ENCODE peak calls at places on chromosomes 5 and 9, in six cellular contexts. One of them, this sample, is unnamed.
A peak's percentile ranks its signal among the peaks of the same experiment; 100 is the strongest.

GRCh38 chr9:12290166-12290869 is 402.9 kb upstream of the TYRP1 start:
- DNase-seq in fibroblast of lung: no peak
- DNase-seq in HCT116: no peak
- DNase-seq in mucosa of descending colon: no peak
- DNase-seq in heart right ventricle: no peak
- DNase-seq in tibial artery: no peak
- DNase-seq in this sample: no peak

GRCh38 chr5:9046756-9047481 is 499.0 kb downstream of the SEMA5A start:
- DNase-seq in mucosa of descending colon: no peak
- DNase-seq in tibial artery: no peak
- DNase-seq in fibroblast of lung: peak; percentile 71
- DNase-seq in HCT116: no peak
- DNase-seq in heart right ventricle: no peak
- DNase-seq in this sample: no peak

GRCh38 chr9:116147821-116148220 is 5.8 kb upstream of the PAPPA start:
- DNase-seq in mucosa of descending colon: no peak
- DNase-seq in HCT116: no peak
- DNase-seq in tibial artery: no peak
- DNase-seq in fibroblast of lung: no peak
- DNase-seq in heart right ventricle: no peak
- DNase-seq in this sample: no peak

GRCh38 chr9:37309136-37309535 is 113.4 kb upstream of the GRHPR start:
- DNase-seq in tibial artery: no peak
- DNase-seq in heart right ventricle: no peak
- DNase-seq in HCT116: no peak
- DNase-seq in fibroblast of lung: no peak
- DNase-seq in mucosa of descending colon: no peak
- DNase-seq in this sample: peak; percentile 64

GRCh38 chr9:94168203-94169000 is 84.1 kb downstream of the PTPDC1 start:
- DNase-seq in tibial artery: no peak
- DNase-seq in mucosa of descending colon: no peak
- DNase-seq in fibroblast of lung: no peak
- DNase-seq in HCT116: no peak
- DNase-seq in heart right ventricle: no peak
- DNase-seq in this sample: no peak

GRCh38 chr5:75337366-75338021 is 474 bp downstream of the HMGCR start:
- DNase-seq in tibial artery: peak; percentile 68
- DNase-seq in HCT116: no peak
- DNase-seq in heart right ventricle: no peak
- DNase-seq in fibroblast of lung: peak; percentile 11
- DNase-seq in mucosa of descending colon: no peak
- DNase-seq in this sample: no peak

GRCh38 chr5:168830833-168831232 is 251.7 kb upstream of the PANK3 start:
- DNase-seq in heart right ventricle: no peak
- DNase-seq in HCT116: no peak
- DNase-seq in mucosa of descending colon: no peak
- DNase-seq in tibial artery: no peak
- DNase-seq in fibroblast of lung: no peak
- DNase-seq in this sample: no peak

GRCh38 chr9:112604790-112605189 is 113.1 kb downstream of the INIP start:
- DNase-seq in mucosa of descending colon: no peak
- DNase-seq in heart right ventricle: no peak
- DNase-seq in tibial artery: no peak
- DNase-seq in fibroblast of lung: no peak
- DNase-seq in HCT116: no peak
- DNase-seq in this sample: no peak

GRCh38 chr5:136374003-136374402 is 8.7 kb upstream of the TRPC7 start:
- DNase-seq in tibial artery: no peak
- DNase-seq in mucosa of descending colon: no peak
- DNase-seq in fibroblast of lung: no peak
- DNase-seq in heart right ventricle: no peak
- DNase-seq in HCT116: no peak
- DNase-seq in this sample: no peak

GRCh38 chr5:72280655-72281069 is 39.4 kb downstream of the MRPS27 start:
- DNase-seq in tibial artery: no peak
- DNase-seq in fibroblast of lung: peak; percentile 81
- DNase-seq in mucosa of descending colon: no peak
- DNase-seq in heart right ventricle: no peak
- DNase-seq in HCT116: peak; percentile 39
- DNase-seq in this sample: no peak

GRCh38 chr5:77180167-77181081 is 30.1 kb upstream of the PDE8B start:
- DNase-seq in heart right ventricle: peak; percentile 26
- DNase-seq in fibroblast of lung: no peak
- DNase-seq in mucosa of descending colon: peak; percentile 59
- DNase-seq in tibial artery: peak; percentile 87
- DNase-seq in HCT116: no peak
- DNase-seq in this sample: no peak

GRCh38 chr5:169923988-169924387 is 56.3 kb downstream of the INSYN2B start:
- DNase-seq in heart right ventricle: no peak
- DNase-seq in HCT116: no peak
- DNase-seq in fibroblast of lung: no peak
- DNase-seq in mucosa of descending colon: no peak
- DNase-seq in tibial artery: no peak
- DNase-seq in this sample: no peak

DNA sequence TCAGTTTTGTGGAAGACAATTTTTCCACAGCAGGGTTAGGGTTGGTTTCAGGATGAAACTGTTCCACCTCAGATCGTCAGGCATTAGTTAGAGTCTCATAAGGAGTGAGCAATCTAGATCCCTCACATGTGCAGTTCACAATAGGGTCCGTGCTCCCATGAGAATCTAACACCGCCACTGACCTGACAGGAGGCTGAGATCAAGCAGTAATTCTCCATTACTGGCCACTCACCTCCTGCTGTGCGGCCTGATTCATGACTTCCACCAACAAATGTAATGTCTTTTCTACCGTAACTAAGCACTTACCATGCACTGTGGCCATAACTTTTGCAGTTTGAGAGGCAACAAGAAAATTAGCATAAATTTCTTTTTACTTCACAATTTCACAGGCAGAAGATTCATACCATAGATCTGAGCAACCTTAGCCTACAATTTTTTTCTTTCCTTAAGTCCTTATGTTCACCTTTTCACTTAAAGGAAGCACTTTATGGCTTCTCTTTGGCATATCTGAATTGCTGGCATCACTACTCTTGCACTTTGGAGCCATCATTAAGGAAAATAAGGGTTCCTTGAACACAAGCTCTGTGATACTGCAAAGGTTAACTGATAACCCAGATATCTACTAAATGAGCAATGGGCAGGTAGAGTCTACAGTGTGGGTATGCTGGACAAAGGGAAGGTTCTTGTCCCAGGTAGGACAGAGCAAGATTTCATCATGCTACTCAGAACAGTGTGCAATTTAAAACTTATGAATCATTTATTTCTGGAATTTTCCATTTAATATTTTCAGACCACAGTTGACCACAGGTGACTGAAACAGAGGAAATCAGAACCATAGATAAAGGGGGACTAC is 83.0 kb upstream of the IFNK start:
- DNase-seq in fibroblast of lung: no peak
- DNase-seq in heart right ventricle: no peak
- DNase-seq in HCT116: no peak
- DNase-seq in tibial artery: no peak
- DNase-seq in mucosa of descending colon: no peak
- DNase-seq in this sample: no peak
- TF ChIP-seq CTCF in fibroblast of lung: no peak
- TF ChIP-seq CTCF in heart right ventricle: no peak
- TF ChIP-seq CTCF in HCT116: no peak
- TF ChIP-seq CTCF in tibial artery: no peak
- TF ChIP-seq CTCF in mucosa of descending colon: no peak
- TF ChIP-seq CTCF in this sample: no peak

GRCh38 chr9:106883626-106884190 is 20.7 kb downstream of the ZNF462 start:
- DNase-seq in mucosa of descending colon: no peak
- DNase-seq in heart right ventricle: no peak
- DNase-seq in tibial artery: no peak
- DNase-seq in HCT116: no peak
- DNase-seq in fibroblast of lung: peak; percentile 59
- DNase-seq in this sample: no peak
- H3K36me3 ChIP-seq in mucosa of descending colon: no peaks in the 10 kb centered on the region
- H3K36me3 ChIP-seq in heart right ventricle: no peaks in the 10 kb centered on the region
- H3K36me3 ChIP-seq in tibial artery: no peaks in the 10 kb centered on the region
- H3K36me3 ChIP-seq in HCT116: no peaks in the 10 kb centered on the region
- H3K36me3 ChIP-seq in fibroblast of lung: no peaks in the 10 kb centered on the region
- H3K36me3 ChIP-seq in this sample: no peaks in the 10 kb centered on the region

DNA sequence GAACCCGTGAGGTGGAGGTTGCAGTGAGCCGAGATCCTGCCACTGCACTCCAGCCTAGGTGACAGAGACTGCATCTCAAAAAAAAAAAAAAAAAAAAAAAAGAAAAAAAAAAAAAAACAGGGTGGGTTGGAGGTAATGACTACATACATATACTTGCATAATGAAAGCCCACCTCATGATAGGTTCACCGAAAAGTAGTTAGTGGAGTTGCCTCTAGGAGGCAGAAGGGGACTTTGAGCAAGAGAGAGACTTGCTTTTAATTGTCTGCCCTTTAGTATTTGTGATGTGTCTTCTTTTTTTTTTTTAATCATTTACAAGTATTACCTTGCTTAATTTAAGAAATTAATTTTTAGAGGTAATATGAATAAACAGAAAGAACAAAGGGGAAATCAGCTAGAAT is 99.8 kb downstream of the PPARGC1B start:
- DNase-seq in tibial artery: no peak
- DNase-seq in HCT116: no peak
- DNase-seq in fibroblast of lung: no peak
- DNase-seq in mucosa of descending colon: no peak
- DNase-seq in heart right ventricle: no peak
- DNase-seq in this sample: no peak
- TF ChIP-seq CTCF in tibial artery: no peak
- TF ChIP-seq CTCF in HCT116: peak; percentile 21
- TF ChIP-seq CTCF in fibroblast of lung: no peak
- TF ChIP-seq CTCF in mucosa of descending colon: no peak
- TF ChIP-seq CTCF in heart right ventricle: no peak
- TF ChIP-seq CTCF in this sample: peak; percentile 9

DNA sequence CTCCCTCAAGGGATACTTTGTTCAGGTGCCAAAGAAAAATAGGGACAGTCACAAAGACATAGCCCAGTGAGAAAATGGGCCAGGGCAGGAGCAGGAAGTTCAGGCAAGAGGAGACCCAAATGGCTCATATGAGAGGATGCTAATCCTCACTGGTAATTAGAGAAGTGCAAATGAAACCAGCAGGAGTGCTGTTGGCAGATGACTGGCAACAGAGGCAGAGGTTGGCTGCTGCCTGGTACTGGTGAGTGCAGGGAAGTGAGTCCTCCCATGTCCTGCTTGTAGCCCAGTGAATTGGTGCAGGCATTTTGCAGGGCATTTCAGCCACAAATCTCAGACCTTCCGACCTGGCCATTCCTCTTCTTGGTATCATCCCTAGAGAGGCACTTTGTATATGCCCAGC is 23.5 kb downstream of the ODF2 start:
- DNase-seq in HCT116: no peak
- DNase-seq in fibroblast of lung: no peak
- DNase-seq in mucosa of descending colon: no peak
- DNase-seq in heart right ventricle: no peak
- DNase-seq in tibial artery: no peak
- DNase-seq in this sample: no peak
- H3K36me3 ChIP-seq in HCT116: peaks cover 34% of the 10 kb centered on the region
- H3K36me3 ChIP-seq in fibroblast of lung: peaks cover 2% of the 10 kb centered on the region
- H3K36me3 ChIP-seq in mucosa of descending colon: no peaks in the 10 kb centered on the region
- H3K36me3 ChIP-seq in heart right ventricle: peaks cover 21% of the 10 kb centered on the region
- H3K36me3 ChIP-seq in tibial artery: peaks cover 98% of the 10 kb centered on the region
- H3K36me3 ChIP-seq in this sample: no peaks in the 10 kb centered on the region

DNA sequence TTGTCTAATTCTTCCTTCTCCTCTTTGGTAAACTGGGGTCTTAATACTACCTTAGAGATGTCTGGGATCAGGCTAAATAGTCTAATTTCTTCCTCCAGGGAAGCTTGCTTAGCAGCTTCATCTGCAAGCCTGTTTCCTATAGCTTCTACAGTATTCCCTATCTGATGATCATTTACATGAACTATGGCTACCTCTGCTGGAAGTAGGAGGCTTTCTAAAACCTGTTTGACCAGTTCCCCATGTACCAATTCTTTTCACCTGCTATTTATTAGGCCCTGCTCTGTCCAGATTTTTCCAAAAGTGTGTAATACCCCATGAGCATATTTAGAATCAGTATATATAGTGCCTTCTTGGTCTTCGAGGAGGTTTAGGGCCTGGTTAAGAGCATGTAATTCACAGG is 619.8 kb downstream of the HINT1 start:
- DNase-seq in fibroblast of lung: no peak
- DNase-seq in mucosa of descending colon: no peak
- DNase-seq in HCT116: no peak
- DNase-seq in heart right ventricle: no peak
- DNase-seq in tibial artery: no peak
- DNase-seq in this sample: no peak
- TF ChIP-seq CTCF in fibroblast of lung: no peak
- TF ChIP-seq CTCF in mucosa of descending colon: no peak
- TF ChIP-seq CTCF in HCT116: no peak
- TF ChIP-seq CTCF in heart right ventricle: no peak
- TF ChIP-seq CTCF in tibial artery: no peak
- TF ChIP-seq CTCF in this sample: no peak

DNA sequence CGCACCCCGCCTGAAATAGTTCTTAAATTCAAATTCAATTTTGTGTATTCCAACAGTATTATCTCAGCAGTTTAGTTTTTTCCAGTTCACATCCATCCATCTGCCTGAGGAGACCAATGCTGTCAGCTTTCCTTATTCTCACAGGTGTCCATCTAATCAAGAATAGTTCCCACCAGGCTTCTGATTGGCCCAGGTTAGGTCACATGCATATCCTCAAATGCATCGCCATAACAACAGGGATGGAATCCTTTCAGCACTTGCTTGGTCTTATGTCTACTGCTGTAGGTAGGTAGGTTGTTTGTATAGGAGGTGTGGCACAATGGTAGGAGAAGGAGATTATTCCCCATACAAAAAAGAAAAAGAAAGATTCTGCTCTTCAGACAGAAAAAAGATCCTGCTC is 91.2 kb downstream of the UBE2R2 start:
- DNase-seq in heart right ventricle: no peak
- DNase-seq in tibial artery: no peak
- DNase-seq in mucosa of descending colon: no peak
- DNase-seq in HCT116: no peak
- DNase-seq in fibroblast of lung: no peak
- DNase-seq in this sample: no peak
- H3K36me3 ChIP-seq in heart right ventricle: peaks cover 5% of the 10 kb centered on the region
- H3K36me3 ChIP-seq in tibial artery: peaks cover 10% of the 10 kb centered on the region
- H3K36me3 ChIP-seq in mucosa of descending colon: no peaks in the 10 kb centered on the region
- H3K36me3 ChIP-seq in HCT116: peaks cover 6% of the 10 kb centered on the region
- H3K36me3 ChIP-seq in fibroblast of lung: no peaks in the 10 kb centered on the region
- H3K36me3 ChIP-seq in this sample: no peaks in the 10 kb centered on the region

This sample was measured in Peyer's patch.